ENCODE peak calls at places on chromosomes 13 and 19, in five cellular contexts. One of them, this sample, is unnamed.

GRCh38 chr19:45423033-45423588 is 606 bp downstream of the ERCC1 start:
- DNase-seq in colonic mucosa: peak; percentile 99
- DNase-seq in CD8-positive, alpha-beta memory T cell: no peak
- DNase-seq in tibial artery: no peak
- DNase-seq in tibial nerve: no peak
- DNase-seq in this sample: no peak

GRCh38 chr19:33248954-33249613 is 23.4 kb upstream of the SLC7A10 start:
- DNase-seq in colonic mucosa: no peak
- DNase-seq in CD8-positive, alpha-beta memory T cell: no peak
- DNase-seq in tibial artery: no peak
- DNase-seq in tibial nerve: no peak
- DNase-seq in this sample: peak; percentile 53

GRCh38 chr13:32330438-32330837 is 15.1 kb downstream of the BRCA2 start:
- DNase-seq in colonic mucosa: no peak
- DNase-seq in CD8-positive, alpha-beta memory T cell: no peak
- DNase-seq in tibial artery: no peak
- DNase-seq in tibial nerve: no peak
- DNase-seq in this sample: no peak

GRCh38 chr13:47420568-47420967 is 523.7 kb upstream of the HTR2A start:
- DNase-seq in colonic mucosa: no peak
- DNase-seq in CD8-positive, alpha-beta memory T cell: no peak
- DNase-seq in tibial artery: no peak
- DNase-seq in tibial nerve: no peak
- DNase-seq in this sample: no peak

GRCh38 chr19:43687660-43687997 is 17.7 kb upstream of the PLAUR start:
- DNase-seq in colonic mucosa: no peak
- DNase-seq in CD8-positive, alpha-beta memory T cell: no peak
- DNase-seq in tibial artery: no peak
- DNase-seq in tibial nerve: no peak
- DNase-seq in this sample: no peak

GRCh38 chr13:32314968-32315254 is 252 bp downstream of the ZAR1L start:
- DNase-seq in colonic mucosa: peak; percentile 33
- DNase-seq in CD8-positive, alpha-beta memory T cell: peak; percentile 50
- DNase-seq in tibial artery: no peak
- DNase-seq in tibial nerve: no peak
- DNase-seq in this sample: peak; percentile 40

GRCh38 chr19:34254552-34255432 is at the start of gene GARRE1:
- DNase-seq in colonic mucosa: peak; percentile 41
- DNase-seq in CD8-positive, alpha-beta memory T cell: peak; percentile 79
- DNase-seq in tibial artery: no peak
- DNase-seq in tibial nerve: peak; percentile 76
- DNase-seq in this sample: no peak

GRCh38 chr13:32115069-32115468 is 83.5 kb downstream of the FRY start:
- DNase-seq in colonic mucosa: no peak
- DNase-seq in CD8-positive, alpha-beta memory T cell: no peak
- DNase-seq in tibial artery: no peak
- DNase-seq in tibial nerve: no peak
- DNase-seq in this sample: no peak

GRCh38 chr19:16370671-16371391 is 46.2 kb downstream of the KLF2 start:
- DNase-seq in colonic mucosa: no peak
- DNase-seq in CD8-positive, alpha-beta memory T cell: no peak
- DNase-seq in tibial artery: no peak
- DNase-seq in tibial nerve: no peak
- DNase-seq in this sample: no peak

GRCh38 chr19:4609878-4610511 is 29.3 kb upstream of the TNFAIP8L1 start:
- DNase-seq in colonic mucosa: no peak
- DNase-seq in CD8-positive, alpha-beta memory T cell: no peak
- DNase-seq in tibial artery: no peak
- DNase-seq in tibial nerve: no peak
- DNase-seq in this sample: no peak

GRCh38 chr19:41575998-41576397 is at the start of gene CEACAM21:
- DNase-seq in colonic mucosa: peak; percentile 59
- DNase-seq in CD8-positive, alpha-beta memory T cell: no peak
- DNase-seq in tibial artery: no peak
- DNase-seq in tibial nerve: no peak
- DNase-seq in this sample: no peak
- H3K27me3 ChIP-seq in colonic mucosa: no peaks in the 10 kb centered on the region
- H3K27me3 ChIP-seq in CD8-positive, alpha-beta memory T cell: no peaks in the 10 kb centered on the region
- H3K27me3 ChIP-seq in tibial artery: no peaks in the 10 kb centered on the region
- H3K27me3 ChIP-seq in tibial nerve: no peaks in the 10 kb centered on the region
- H3K27me3 ChIP-seq in this sample: no peaks in the 10 kb centered on the region

DNA sequence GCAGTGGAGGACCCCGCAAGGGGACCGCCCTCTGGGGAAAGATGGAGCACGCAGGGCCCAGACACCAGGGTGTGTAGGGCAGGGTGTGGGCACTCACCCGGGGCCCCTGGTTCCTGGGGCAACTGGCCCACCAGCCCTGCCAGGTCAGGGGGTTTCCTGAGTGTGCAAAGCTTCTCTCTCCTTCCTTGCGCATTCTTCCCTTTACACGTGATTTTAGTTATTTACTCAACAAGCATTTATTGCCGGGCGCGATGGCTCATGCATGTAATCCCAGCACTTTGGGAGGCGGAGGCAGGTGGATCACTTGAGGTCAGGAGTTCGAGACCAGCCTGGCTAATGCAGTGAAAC is 20.5 kb downstream of the PRR36 start:
- DNase-seq in colonic mucosa: no peak
- DNase-seq in CD8-positive, alpha-beta memory T cell: no peak
- DNase-seq in tibial artery: no peak
- DNase-seq in tibial nerve: no peak
- DNase-seq in this sample: no peak
- H3K27me3 ChIP-seq in colonic mucosa: no peaks in the 10 kb centered on the region
- H3K27me3 ChIP-seq in CD8-positive, alpha-beta memory T cell: no peaks in the 10 kb centered on the region
- H3K27me3 ChIP-seq in tibial artery: no peaks in the 10 kb centered on the region
- H3K27me3 ChIP-seq in tibial nerve: no peaks in the 10 kb centered on the region
- H3K27me3 ChIP-seq in this sample: peaks cover 5% of the 10 kb centered on the region

DNA sequence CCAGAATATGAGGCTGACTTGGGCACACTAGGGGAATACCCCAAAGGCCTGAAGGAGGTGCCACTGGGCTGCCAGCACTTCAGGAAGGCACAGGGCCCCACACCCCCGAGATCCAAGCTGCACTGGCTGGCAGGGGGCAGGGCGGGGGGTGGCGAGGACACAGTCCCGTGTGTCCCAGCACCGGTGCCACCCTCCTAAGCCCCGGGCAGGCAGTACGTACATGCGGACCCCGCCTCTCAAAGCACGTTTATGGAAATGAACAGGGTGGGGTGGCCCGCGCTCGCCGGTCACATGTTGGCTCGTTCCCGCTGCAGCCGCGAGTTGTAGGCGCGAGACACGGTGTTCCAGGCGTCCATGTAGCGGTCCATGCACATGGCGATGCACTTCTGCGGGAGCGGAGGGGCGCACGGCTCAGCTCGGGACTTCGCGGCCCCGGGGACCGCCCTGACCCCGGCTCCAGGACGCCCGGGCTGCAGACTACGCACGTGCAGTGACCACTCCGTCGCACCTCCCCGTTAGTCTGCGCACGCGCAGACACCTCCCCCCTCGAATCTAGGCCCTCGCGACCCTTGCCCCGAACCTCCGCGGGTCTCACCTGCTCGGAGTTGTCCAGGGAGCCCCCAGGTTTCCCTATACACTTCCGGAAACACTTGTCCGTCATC is 594 bp downstream of the TIMM13 start:
- DNase-seq in colonic mucosa: peak; percentile 58
- DNase-seq in CD8-positive, alpha-beta memory T cell: no peak
- DNase-seq in tibial artery: no peak
- DNase-seq in tibial nerve: no peak
- DNase-seq in this sample: peak; percentile 64
- H3K27me3 ChIP-seq in colonic mucosa: no peaks in the 10 kb centered on the region
- H3K27me3 ChIP-seq in CD8-positive, alpha-beta memory T cell: no peaks in the 10 kb centered on the region
- H3K27me3 ChIP-seq in tibial artery: no peaks in the 10 kb centered on the region
- H3K27me3 ChIP-seq in tibial nerve: no peaks in the 10 kb centered on the region
- H3K27me3 ChIP-seq in this sample: no peaks in the 10 kb centered on the region

DNA sequence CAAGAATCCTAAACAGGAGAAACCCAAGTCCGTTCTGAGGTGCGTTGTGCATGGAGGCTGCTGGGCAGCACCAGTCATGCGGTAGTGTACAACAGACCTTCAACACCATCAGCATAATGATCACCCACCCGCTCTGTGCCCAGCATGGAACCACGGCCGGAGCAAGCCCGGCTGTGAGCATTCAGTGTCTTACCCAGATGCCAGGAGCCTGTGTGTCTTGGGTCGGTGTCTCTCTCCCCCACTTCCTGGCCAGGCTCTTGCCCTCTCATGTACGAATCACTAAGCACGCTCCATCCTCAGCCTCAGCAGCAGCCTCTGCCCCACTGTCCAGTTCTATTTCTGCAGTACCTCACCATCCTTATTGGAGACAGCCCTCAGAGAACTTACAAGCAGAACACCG is 231.6 kb upstream of the IRS2 start:
- DNase-seq in colonic mucosa: no peak
- DNase-seq in CD8-positive, alpha-beta memory T cell: no peak
- DNase-seq in tibial artery: no peak
- DNase-seq in tibial nerve: no peak
- DNase-seq in this sample: no peak
- H3K27me3 ChIP-seq in colonic mucosa: no peaks in the 10 kb centered on the region
- H3K27me3 ChIP-seq in CD8-positive, alpha-beta memory T cell: no peaks in the 10 kb centered on the region
- H3K27me3 ChIP-seq in tibial artery: no peaks in the 10 kb centered on the region
- H3K27me3 ChIP-seq in tibial nerve: no peaks in the 10 kb centered on the region
- H3K27me3 ChIP-seq in this sample: no peaks in the 10 kb centered on the region

GRCh38 chr19:38928406-38929001 is 2.1 kb downstream of the SARS2 start:
- DNase-seq in colonic mucosa: no peak
- DNase-seq in CD8-positive, alpha-beta memory T cell: no peak
- DNase-seq in tibial artery: no peak
- DNase-seq in tibial nerve: no peak
- DNase-seq in this sample: no peak
- H3K27me3 ChIP-seq in colonic mucosa: no peaks in the 10 kb centered on the region
- H3K27me3 ChIP-seq in CD8-positive, alpha-beta memory T cell: no peaks in the 10 kb centered on the region
- H3K27me3 ChIP-seq in tibial artery: no peaks in the 10 kb centered on the region
- H3K27me3 ChIP-seq in tibial nerve: no peaks in the 10 kb centered on the region
- H3K27me3 ChIP-seq in this sample: no peaks in the 10 kb centered on the region

GRCh38 chr13:26914148-26914547 is 153.6 kb upstream of the GPR12 start:
- DNase-seq in colonic mucosa: no peak
- DNase-seq in CD8-positive, alpha-beta memory T cell: no peak
- DNase-seq in tibial artery: no peak
- DNase-seq in tibial nerve: no peak
- DNase-seq in this sample: no peak

GRCh38 chr13:26909515-26909914 is 148.9 kb upstream of the GPR12 start:
- DNase-seq in colonic mucosa: no peak
- DNase-seq in CD8-positive, alpha-beta memory T cell: no peak
- DNase-seq in tibial artery: no peak
- DNase-seq in tibial nerve: no peak
- DNase-seq in this sample: no peak

GRCh38 chr13:26914624-26915023 is 154.0 kb upstream of the GPR12 start:
- DNase-seq in colonic mucosa: no peak
- DNase-seq in CD8-positive, alpha-beta memory T cell: no peak
- DNase-seq in tibial artery: no peak
- DNase-seq in tibial nerve: no peak
- DNase-seq in this sample: no peak

GRCh38 chr13:26910754-26911465 is 150.3 kb upstream of the GPR12 start:
- DNase-seq in colonic mucosa: no peak
- DNase-seq in CD8-positive, alpha-beta memory T cell: no peak
- DNase-seq in tibial artery: no peak
- DNase-seq in tibial nerve: no peak
- DNase-seq in this sample: no peak
- H3K27me3 ChIP-seq in colonic mucosa: no peaks in the 10 kb centered on the region
- H3K27me3 ChIP-seq in CD8-positive, alpha-beta memory T cell: no peaks in the 10 kb centered on the region
- H3K27me3 ChIP-seq in tibial artery: no peaks in the 10 kb centered on the region
- H3K27me3 ChIP-seq in tibial nerve: no peaks in the 10 kb centered on the region
- H3K27me3 ChIP-seq in this sample: peaks cover 4% of the 10 kb centered on the region

DNA sequence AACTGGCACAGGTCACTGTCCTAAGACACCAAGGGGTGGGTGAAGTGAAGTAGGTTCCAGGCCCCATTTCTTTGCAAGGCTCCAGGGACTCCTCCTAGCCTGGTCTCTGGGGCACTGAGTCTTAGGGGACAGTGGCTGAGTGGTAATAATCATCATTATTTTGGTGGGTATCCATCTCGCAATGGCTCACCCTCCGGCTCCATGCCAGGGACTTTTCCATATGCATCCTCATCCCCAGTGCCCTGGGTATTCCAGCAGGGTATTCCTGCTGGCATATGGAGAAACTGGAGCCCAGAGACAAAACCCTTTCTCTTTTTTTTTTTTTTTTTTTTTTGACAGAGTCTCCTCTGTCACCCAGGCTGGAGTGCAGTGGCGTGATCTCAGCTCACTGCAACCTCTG is 2.5 kb downstream of the PDE4A start:
- DNase-seq in colonic mucosa: no peak
- DNase-seq in CD8-positive, alpha-beta memory T cell: no peak
- DNase-seq in tibial artery: no peak
- DNase-seq in tibial nerve: no peak
- DNase-seq in this sample: no peak
- H3K27me3 ChIP-seq in colonic mucosa: peaks cover 51% of the 10 kb centered on the region
- H3K27me3 ChIP-seq in CD8-positive, alpha-beta memory T cell: peaks cover 46% of the 10 kb centered on the region
- H3K27me3 ChIP-seq in tibial artery: no peaks in the 10 kb centered on the region
- H3K27me3 ChIP-seq in tibial nerve: peaks cover 96% of the 10 kb centered on the region
- H3K27me3 ChIP-seq in this sample: peaks cover 15% of the 10 kb centered on the region

GRCh38 chr13:40217675-40218074 is 448.8 kb downstream of the FOXO1 start:
- DNase-seq in colonic mucosa: no peak
- DNase-seq in CD8-positive, alpha-beta memory T cell: no peak
- DNase-seq in tibial artery: no peak
- DNase-seq in tibial nerve: no peak
- DNase-seq in this sample: no peak
- H3K27me3 ChIP-seq in colonic mucosa: no peaks in the 10 kb centered on the region
- H3K27me3 ChIP-seq in CD8-positive, alpha-beta memory T cell: no peaks in the 10 kb centered on the region
- H3K27me3 ChIP-seq in tibial artery: no peaks in the 10 kb centered on the region
- H3K27me3 ChIP-seq in tibial nerve: no peaks in the 10 kb centered on the region
- H3K27me3 ChIP-seq in this sample: no peaks in the 10 kb centered on the region

DNA sequence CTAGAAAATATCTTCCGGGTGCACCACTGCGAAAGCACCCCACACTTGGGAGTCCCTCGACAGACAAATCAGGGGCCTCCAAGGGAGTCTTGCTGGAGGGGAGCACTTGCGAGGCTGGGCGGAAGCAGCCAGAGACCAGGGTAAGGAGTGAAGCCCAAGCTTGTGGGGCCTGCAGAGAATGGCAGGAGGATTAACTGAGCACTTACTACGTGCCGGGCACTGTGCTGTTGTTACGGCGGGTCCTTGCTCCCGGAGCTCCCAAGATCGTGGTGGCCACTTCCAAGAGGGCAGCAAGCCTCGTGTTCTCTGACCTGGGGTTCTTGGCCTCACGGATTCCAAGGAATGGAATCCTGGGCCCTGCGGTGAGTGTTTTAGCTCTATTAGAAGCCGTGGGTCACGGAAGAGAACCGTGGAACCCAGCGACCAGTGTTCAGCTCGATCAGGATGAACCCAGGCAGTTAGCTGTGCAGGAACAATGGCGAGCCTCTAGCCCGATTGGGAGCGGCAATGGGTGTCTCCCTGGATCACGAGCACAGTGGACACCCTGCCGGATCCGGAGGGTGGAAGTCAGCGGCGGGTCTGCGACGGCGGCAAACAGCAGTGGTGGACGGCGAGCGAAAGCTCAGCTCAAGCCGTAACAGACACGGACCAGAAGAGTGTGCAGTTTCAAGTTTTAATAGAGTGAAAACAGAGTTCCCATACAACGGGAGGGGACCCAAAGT is 9.6 kb downstream of the TTYH1 start:
- DNase-seq in colonic mucosa: no peak
- DNase-seq in CD8-positive, alpha-beta memory T cell: no peak
- DNase-seq in tibial artery: no peak
- DNase-seq in tibial nerve: no peak
- DNase-seq in this sample: no peak
- H3K27me3 ChIP-seq in colonic mucosa: peaks cover 12% of the 10 kb centered on the region
- H3K27me3 ChIP-seq in CD8-positive, alpha-beta memory T cell: peaks cover 3% of the 10 kb centered on the region
- H3K27me3 ChIP-seq in tibial artery: peaks cover 11% of the 10 kb centered on the region
- H3K27me3 ChIP-seq in tibial nerve: peaks cover 50% of the 10 kb centered on the region
- H3K27me3 ChIP-seq in this sample: no peaks in the 10 kb centered on the region